ENCODE peak calls at places on chromosomes 2 and 18, in five cellular contexts. I is cardiac fibroblast; C is activated CD8-positive, alpha-beta T cell treated with anti-CD3 and anti-CD28 coated beads for 36 hours; D is IMR-90; X is RWPE1. R is an unnamed sample.

GRCh38 chr2:163877316-163877715 is 141.5 kb upstream of the FIGN start:
- DNase-seq in X (no peak), C (no peak), D (peak; percentile 0), I (peak; percentile 81), R (no peak)

GRCh38 chr2:73069855-73070650 is 1.5 kb downstream of the SFXN5 start:
- DNase-seq in I (peak; percentile 23), D (peak; percentile 34), X (no peak), C (no peak), R (no peak)

GRCh38 chr2:208189782-208190181 is at the start of gene C2orf80:
- DNase-seq in X (no peak), D (no peak), C (no peak), I (no peak), R (no peak)

GRCh38 chr18:75269140-75269676 is 58.6 kb downstream of the TSHZ1 start:
- DNase-seq in D (no peak), I (no peak), X (no peak), C (no peak), R (no peak)

GRCh38 chr2:169743549-169743948 is 9.9 kb downstream of the KLHL23 start:
- DNase-seq in X (no peak), I (no peak), D (no peak), C (no peak), R (no peak)

GRCh38 chr2:217972037-217972436 is 30.8 kb downstream of the TNS1 start:
- DNase-seq in D (no peak), I (no peak), X (no peak), C (no peak), R (no peak)

GRCh38 chr18:61898576-61899205 is 5.9 kb upstream of the RNF152 start:
- DNase-seq in I (no peak), C (no peak), X (peak; percentile 12), D (no peak), R (peak; percentile 12)

GRCh38 chr18:5895300-5895885 is at the start of gene TMEM200C:
- DNase-seq in X (no peak), D (peak; percentile 43), I (no peak), C (no peak), R (no peak)

GRCh38 chr2:15851076-15851693 is 89.2 kb upstream of the MYCN start:
- DNase-seq in X (no peak), I (no peak), D (no peak), C (no peak), R (no peak)

GRCh38 chr2:193847140-193847539 is 1652.4 kb upstream of the TMEFF2 start:
- DNase-seq in D (no peak), C (no peak), I (peak; percentile 94), X (peak; percentile 16), R (no peak)

GRCh38 chr2:199434555-199434954 is 23.2 kb downstream of the SATB2 start:
- DNase-seq in I (no peak), X (no peak), C (no peak), D (no peak), R (no peak)

GRCh38 chr18:48544116-48544515 is 5.3 kb downstream of the CTIF start:
- DNase-seq in X (no peak), C (no peak), I (no peak), D (peak; percentile 48), R (no peak)

GRCh38 chr2:220847587-220847986 is 724.5 kb downstream of the EPHA4 start:
- DNase-seq in X (peak; percentile 70), C (no peak), I (peak; percentile 66), D (peak; percentile 93), R (peak; percentile 64)

GRCh38 chr2:172735646-172736418 is at the start of gene RAPGEF4:
- DNase-seq in D (no peak), X (peak; percentile 22), I (no peak), C (peak; percentile 22), R (peak; percentile 20)

GRCh38 chr2:32182667-32183066 is 17.0 kb downstream of the SLC30A6 start:
- DNase-seq in I (no peak), C (no peak), D (no peak), X (no peak), R (no peak)